ENCODE peak calls at places on chromosome 4, in five cellular contexts. C, H, M, G and U are unnamed samples.

GRCh38 chr4:39698424-39699009 is 581 bp downstream of the UBE2K start:
- DNase-seq in C (peak; percentile 74), G (peak; percentile 32), H (no peak), M (peak; percentile 62), U (no peak)

GRCh38 chr4:147739239-147739823 is 7.4 kb downstream of the ARHGAP10 start:
- DNase-seq in C (no peak), H (no peak), G (peak; percentile 14), M (no peak), U (no peak)

GRCh38 chr4:138671106-138671505 is 344.5 kb upstream of the NOCT start:
- DNase-seq in H (no peak), M (no peak), G (no peak), C (no peak), U (no peak)

GRCh38 chr4:145912391-145912790 is 26.2 kb downstream of the ZNF827 start:
- DNase-seq in H (no peak), C (no peak), G (peak; percentile 10), M (no peak), U (no peak)

GRCh38 chr4:168540865-168541607 is 44.2 kb downstream of the PALLD start:
- DNase-seq in H (no peak), G (peak; percentile 80), M (no peak), C (no peak), U (no peak)

GRCh38 chr4:38837334-38837733 is 19.3 kb downstream of the TLR6 start:
- DNase-seq in G (no peak), C (no peak), H (no peak), M (no peak), U (no peak)

GRCh38 chr4:3233391-3234071 is 15.4 kb upstream of the MSANTD1 start:
- DNase-seq in M (no peak), H (no peak), G (peak; percentile 19), C (no peak), U (no peak)

GRCh38 chr4:31324814-31325213 is 604.6 kb downstream of the PCDH7 start:
- DNase-seq in C (no peak), H (no peak), M (no peak), G (no peak), U (no peak)

GRCh38 chr4:7772708-7773385 is 166.8 kb downstream of the AFAP1 start:
- DNase-seq in H (no peak), C (no peak), G (no peak), M (no peak), U (no peak)

GRCh38 chr4:37584087-37584486 is 102.1 kb downstream of the RELL1 start:
- DNase-seq in G (no peak), H (no peak), C (no peak), M (no peak), U (no peak)

GRCh38 chr4:33060873-33061542 is 2340.8 kb downstream of the PCDH7 start:
- DNase-seq in M (no peak), G (peak; percentile 60), C (peak; percentile 82), H (peak; percentile 16), U (peak; percentile 52)

GRCh38 chr4:111398906-111399330 is 746.3 kb upstream of the FAM241A start:
- DNase-seq in M (no peak), H (no peak), C (no peak), G (peak; percentile 50), U (no peak)

GRCh38 chr4:186693159-186693815 is 30.4 kb downstream of the FAT1 start:
- DNase-seq in G (peak; percentile 93), C (no peak), H (no peak), M (peak; percentile 58), U (peak; percentile 62)

GRCh38 chr4:114326358-114326757 is 272.2 kb upstream of the UGT8 start:
- DNase-seq in G (no peak), H (no peak), M (no peak), C (no peak), U (no peak)

GRCh38 chr4:119690871-119691270 is 62.3 kb upstream of the PDE5A start:
- DNase-seq in C (no peak), G (no peak), M (no peak), H (no peak), U (no peak)

GRCh38 chr4:99736846-99737245 is 79.2 kb upstream of the C4orf54 start:
- DNase-seq in G (no peak), C (no peak), H (no peak), M (no peak), U (no peak)

GRCh38 chr4:140971077-140971792 is 162.0 kb downstream of the RNF150 start:
- DNase-seq in G (no peak), C (no peak), H (no peak), M (no peak), U (no peak)

GRCh38 chr4:124334119-124334518 is 378.4 kb downstream of the ANKRD50 start:
- DNase-seq in H (peak; percentile 31), C (peak; percentile 46), M (no peak), G (peak; percentile 96), U (peak; percentile 79)

GRCh38 chr4:142579483-142579882 is 266.6 kb downstream of the INPP4B start:
- DNase-seq in G (no peak), M (no peak), H (no peak), C (no peak), U (no peak)

GRCh38 chr4:8917868-8918783 is 46.5 kb upstream of the HMX1 start:
- DNase-seq in C (peak; percentile 84), G (peak; percentile 51), H (peak; percentile 52), M (peak; percentile 69), U (no peak)

GRCh38 chr4:3607690-3608514 is 75.7 kb upstream of the LRPAP1 start:
- DNase-seq in C (peak; percentile 74), G (no peak), M (no peak), H (no peak), U (no peak)

GRCh38 chr4:173040200-173040599 is 128.4 kb upstream of the GALNT7 start:
- DNase-seq in C (peak; percentile 52), M (no peak), H (peak; percentile 34), G (peak; percentile 13), U (no peak)

GRCh38 chr4:82718067-82718935 is 80.3 kb downstream of the SCD5 start:
- DNase-seq in H (no peak), M (no peak), C (no peak), G (peak; percentile 41), U (no peak)

GRCh38 chr4:177554966-177555574 is 112.8 kb upstream of the AGA start:
- DNase-seq in G (peak; percentile 50), H (peak; percentile 24), M (no peak), C (no peak), U (peak; percentile 22)

GRCh38 chr4:93684571-93684970 is 144.0 kb upstream of the ATOH1 start:
- DNase-seq in M (no peak), C (no peak), G (no peak), H (no peak), U (no peak)

GRCh38 chr4:105594094-105595010 is 41.9 kb downstream of the ARHGEF38 start:
- DNase-seq in G (no peak), H (peak; percentile 74), M (no peak), C (no peak), U (no peak)
- H3K4me3 ChIP-seq in G (no peak overlapping the region), H (peak overlapping the region; percentile 8), M (no peak overlapping the region), C (no peak overlapping the region), U (no peak overlapping the region)

DNA sequence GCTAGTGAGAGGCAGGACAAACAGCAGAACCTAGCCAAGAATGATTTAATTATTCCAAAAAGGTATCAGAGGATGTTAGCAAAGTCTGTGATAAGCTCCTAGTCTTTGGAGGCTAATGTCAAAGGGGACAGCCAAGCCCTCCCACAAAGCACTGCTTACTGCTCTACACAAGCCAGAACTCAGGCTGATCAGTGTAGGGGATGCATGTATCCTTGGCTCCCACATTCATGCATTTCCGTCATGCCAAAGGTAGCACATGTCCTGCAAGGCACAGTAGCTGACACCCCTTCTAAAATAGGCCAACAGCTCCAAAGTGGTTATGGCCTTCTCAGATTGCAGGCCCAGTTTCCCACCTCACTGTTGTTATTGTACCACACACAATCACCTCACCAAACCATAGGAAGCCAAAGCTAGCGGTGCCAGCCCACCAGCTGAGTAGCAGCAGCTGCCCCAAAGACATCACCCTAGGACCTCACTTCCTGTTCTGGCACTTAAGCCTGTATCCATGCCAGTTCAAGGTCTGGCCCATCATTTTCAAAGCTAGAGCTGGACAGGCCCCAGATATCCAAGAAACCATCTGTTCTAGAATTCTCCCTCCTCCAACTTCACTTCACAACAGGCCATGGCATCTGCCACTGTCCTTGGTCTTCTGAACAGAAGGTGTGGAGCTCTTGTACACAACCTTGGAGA is 40.9 kb downstream of the TSPAN5 start:
- DNase-seq in M (no peak), H (no peak), C (no peak), G (no peak), U (no peak)
- TF ChIP-seq CTCF in M (no peak), H (no peak), C (no peak), G (no peak), U (no peak)

GRCh38 chr4:127616898-127617297 is 15.9 kb upstream of the INTU start:
- DNase-seq in G (no peak), H (no peak), M (no peak), C (no peak), U (no peak)
- H3K4me3 ChIP-seq in G (no peak overlapping the region), H (no peak overlapping the region), M (no peak overlapping the region), C (no peak overlapping the region), U (no peak overlapping the region)

GRCh38 chr4:154807042-154807630 is 26.1 kb downstream of the RBM46 start:
- DNase-seq in G (peak; percentile 74), H (peak; percentile 31), C (no peak), M (no peak), U (peak; percentile 13)
- TF ChIP-seq CTCF in G (peak; percentile 67), H (peak; percentile 38), C (no peak), M (peak; percentile 42), U (peak; percentile 20)

DNA sequence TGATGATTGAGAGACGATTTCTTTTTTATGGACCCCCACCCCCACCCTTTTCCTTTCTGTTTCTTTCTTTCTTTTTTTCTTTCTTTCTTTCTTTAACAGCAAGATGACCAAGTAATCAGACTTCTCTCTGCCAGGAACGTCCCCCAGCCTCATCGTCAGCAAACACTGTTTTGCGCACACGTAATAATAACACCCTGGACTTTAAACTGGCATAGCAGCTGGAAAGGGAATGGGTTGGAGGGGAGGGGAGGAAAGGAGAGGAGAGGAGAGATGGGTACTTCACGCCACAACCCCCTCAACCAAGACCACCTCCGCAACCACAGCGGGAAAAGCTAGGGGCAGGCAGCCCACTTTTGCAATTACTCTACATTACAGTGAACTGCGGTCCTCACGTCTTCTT is 1.1 kb downstream of the GABRA2 start:
- DNase-seq in C (no peak), H (no peak), M (no peak), G (no peak), U (no peak)
- H3K4me3 ChIP-seq in C (peak overlapping the region; percentile 70), H (no peak overlapping the region), M (peak overlapping the region; percentile 17), G (no peak overlapping the region), U (peak overlapping the region; percentile 46)

GRCh38 chr4:14871676-14872430 is 130.4 kb upstream of the CPEB2 start:
- DNase-seq in H (peak; percentile 71), M (peak; percentile 61), G (peak; percentile 11), C (peak; percentile 33), U (no peak)
- TF ChIP-seq CTCF in H (peak; percentile 53), M (peak; percentile 39), G (peak; percentile 23), C (peak; percentile 53), U (no peak)